ENCODE peak calls at places on chromosomes 16 and 17, in nine cellular contexts. One of them, this sample, is unnamed.

GRCh38 chr16:14485131-14485551 is 144.9 kb downstream of the PARN start:
- DNase-seq in psoas muscle: no peak
- DNase-seq in mammary epithelial cell: no peak
- DNase-seq in A549: no peak
- DNase-seq in prostate gland: no peak
- DNase-seq in endodermal cell: no peak
- DNase-seq in pancreas: no peak
- DNase-seq in bronchial epithelial cell: no peak
- DNase-seq in cardiac fibroblast: peak
- DNase-seq in this sample: no peak

GRCh38 chr17:68437979-68438877 is 19.1 kb downstream of the WIPI1 start:
- DNase-seq in psoas muscle: no peak
- DNase-seq in mammary epithelial cell: no peak
- DNase-seq in A549: no peak
- DNase-seq in prostate gland: no peak
- DNase-seq in endodermal cell: peak
- DNase-seq in pancreas: peak
- DNase-seq in bronchial epithelial cell: peak
- DNase-seq in cardiac fibroblast: peak
- DNase-seq in this sample: no peak

GRCh38 chr17:55177159-55177913 is 87.4 kb upstream of the HLF start:
- DNase-seq in psoas muscle: no peak
- DNase-seq in mammary epithelial cell: no peak
- DNase-seq in A549: no peak
- DNase-seq in prostate gland: no peak
- DNase-seq in endodermal cell: peak
- DNase-seq in pancreas: no peak
- DNase-seq in bronchial epithelial cell: peak
- DNase-seq in cardiac fibroblast: no peak
- DNase-seq in this sample: no peak

GRCh38 chr16:10683160-10683559 is 11.6 kb downstream of the TEKT5 start:
- DNase-seq in psoas muscle: no peak
- DNase-seq in mammary epithelial cell: no peak
- DNase-seq in A549: no peak
- DNase-seq in prostate gland: no peak
- DNase-seq in endodermal cell: peak
- DNase-seq in pancreas: no peak
- DNase-seq in bronchial epithelial cell: no peak
- DNase-seq in cardiac fibroblast: no peak
- DNase-seq in this sample: no peak

GRCh38 chr17:5540321-5540720 is 44.0 kb downstream of the NLRP1 start:
- DNase-seq in psoas muscle: no peak
- DNase-seq in mammary epithelial cell: no peak
- DNase-seq in A549: no peak
- DNase-seq in prostate gland: no peak
- DNase-seq in endodermal cell: no peak
- DNase-seq in pancreas: no peak
- DNase-seq in bronchial epithelial cell: no peak
- DNase-seq in cardiac fibroblast: no peak
- DNase-seq in this sample: no peak

GRCh38 chr17:28686296-28686695 is 24.3 kb downstream of the SUPT6H start:
- DNase-seq in psoas muscle: no peak
- DNase-seq in mammary epithelial cell: no peak
- DNase-seq in A549: no peak
- DNase-seq in prostate gland: no peak
- DNase-seq in endodermal cell: no peak
- DNase-seq in pancreas: peak
- DNase-seq in bronchial epithelial cell: no peak
- DNase-seq in cardiac fibroblast: no peak
- DNase-seq in this sample: no peak

GRCh38 chr16:50071075-50071671 is 5.4 kb downstream of the HEATR3 start:
- DNase-seq in psoas muscle: no peak
- DNase-seq in mammary epithelial cell: no peak
- DNase-seq in A549: no peak
- DNase-seq in prostate gland: no peak
- DNase-seq in endodermal cell: no peak
- DNase-seq in pancreas: no peak
- DNase-seq in bronchial epithelial cell: no peak
- DNase-seq in cardiac fibroblast: no peak
- DNase-seq in this sample: no peak

GRCh38 chr17:82370471-82371332 is 863 bp upstream of the UTS2R start:
- DNase-seq in psoas muscle: no peak
- DNase-seq in mammary epithelial cell: no peak
- DNase-seq in A549: no peak
- DNase-seq in prostate gland: no peak
- DNase-seq in endodermal cell: no peak
- DNase-seq in pancreas: no peak
- DNase-seq in bronchial epithelial cell: no peak
- DNase-seq in cardiac fibroblast: no peak
- DNase-seq in this sample: no peak

GRCh38 chr16:2745961-2746360 is 6.5 kb upstream of the SRRM2 start:
- DNase-seq in psoas muscle: no peak
- DNase-seq in mammary epithelial cell: no peak
- DNase-seq in A549: no peak
- DNase-seq in prostate gland: no peak
- DNase-seq in endodermal cell: no peak
- DNase-seq in pancreas: no peak
- DNase-seq in bronchial epithelial cell: no peak
- DNase-seq in cardiac fibroblast: no peak
- DNase-seq in this sample: no peak

GRCh38 chr16:20867585-20867984 is 32.6 kb downstream of the DCUN1D3 start:
- DNase-seq in psoas muscle: no peak
- DNase-seq in mammary epithelial cell: peak
- DNase-seq in A549: no peak
- DNase-seq in prostate gland: no peak
- DNase-seq in endodermal cell: no peak
- DNase-seq in pancreas: no peak
- DNase-seq in bronchial epithelial cell: peak
- DNase-seq in cardiac fibroblast: peak
- DNase-seq in this sample: no peak

GRCh38 chr17:66682293-66682692 is 152.6 kb upstream of the CACNG5 start:
- DNase-seq in psoas muscle: no peak
- DNase-seq in mammary epithelial cell: no peak
- DNase-seq in A549: no peak
- DNase-seq in prostate gland: no peak
- DNase-seq in endodermal cell: peak
- DNase-seq in pancreas: no peak
- DNase-seq in bronchial epithelial cell: no peak
- DNase-seq in cardiac fibroblast: no peak
- DNase-seq in this sample: no peak

GRCh38 chr16:75060708-75061107 is 55.9 kb downstream of the LDHD start:
- DNase-seq in psoas muscle: no peak
- DNase-seq in mammary epithelial cell: no peak
- DNase-seq in A549: no peak
- DNase-seq in prostate gland: no peak
- DNase-seq in endodermal cell: no peak
- DNase-seq in pancreas: no peak
- DNase-seq in bronchial epithelial cell: no peak
- DNase-seq in cardiac fibroblast: no peak
- DNase-seq in this sample: no peak

GRCh38 chr16:84175351-84176081 is 11.3 kb downstream of the TAF1C start:
- DNase-seq in psoas muscle: peak
- DNase-seq in mammary epithelial cell: peak
- DNase-seq in A549: peak
- DNase-seq in prostate gland: peak
- DNase-seq in endodermal cell: peak
- DNase-seq in pancreas: no peak
- DNase-seq in bronchial epithelial cell: peak
- DNase-seq in cardiac fibroblast: no peak
- DNase-seq in this sample: no peak

GRCh38 chr17:76734080-76734840 is 2.9 kb downstream of the SRSF2 start:
- DNase-seq in psoas muscle: no peak
- DNase-seq in mammary epithelial cell: no peak
- DNase-seq in A549: no peak
- DNase-seq in prostate gland: no peak
- DNase-seq in endodermal cell: no peak
- DNase-seq in pancreas: no peak
- DNase-seq in bronchial epithelial cell: peak
- DNase-seq in cardiac fibroblast: peak
- DNase-seq in this sample: no peak

GRCh38 chr17:48646183-48647102 is 20.3 kb upstream of the HOXB9 start:
- DNase-seq in psoas muscle: no peak
- DNase-seq in mammary epithelial cell: no peak
- DNase-seq in A549: peak
- DNase-seq in prostate gland: no peak
- DNase-seq in endodermal cell: peak
- DNase-seq in pancreas: no peak
- DNase-seq in bronchial epithelial cell: no peak
- DNase-seq in cardiac fibroblast: no peak
- DNase-seq in this sample: no peak

GRCh38 chr16:27154573-27155521 is 48.5 kb upstream of the KDM8 start:
- DNase-seq in psoas muscle: peak
- DNase-seq in mammary epithelial cell: peak
- DNase-seq in A549: peak
- DNase-seq in prostate gland: peak
- DNase-seq in endodermal cell: peak
- DNase-seq in pancreas: peak
- DNase-seq in bronchial epithelial cell: peak
- DNase-seq in cardiac fibroblast: peak
- DNase-seq in this sample: no peak

GRCh38 chr17:80968602-80969029 is 23.0 kb upstream of the CHMP6 start:
- DNase-seq in psoas muscle: peak
- DNase-seq in mammary epithelial cell: no peak
- DNase-seq in A549: no peak
- DNase-seq in prostate gland: no peak
- DNase-seq in endodermal cell: no peak
- DNase-seq in pancreas: no peak
- DNase-seq in bronchial epithelial cell: no peak
- DNase-seq in cardiac fibroblast: peak
- DNase-seq in this sample: no peak

GRCh38 chr17:35286120-35286781 is 43.4 kb downstream of the SLFN5 start:
- DNase-seq in psoas muscle: no peak
- DNase-seq in mammary epithelial cell: no peak
- DNase-seq in A549: no peak
- DNase-seq in prostate gland: no peak
- DNase-seq in endodermal cell: no peak
- DNase-seq in pancreas: no peak
- DNase-seq in bronchial epithelial cell: peak
- DNase-seq in cardiac fibroblast: peak
- DNase-seq in this sample: peak

GRCh38 chr16:71230122-71230845 is at the start of gene HYDIN:
- DNase-seq in psoas muscle: peak
- DNase-seq in mammary epithelial cell: peak
- DNase-seq in A549: peak
- DNase-seq in prostate gland: peak
- DNase-seq in endodermal cell: peak
- DNase-seq in pancreas: peak
- DNase-seq in bronchial epithelial cell: peak
- DNase-seq in cardiac fibroblast: peak
- DNase-seq in this sample: peak

GRCh38 chr17:8149419-8150193 is 2.6 kb downstream of the PER1 start:
- DNase-seq in psoas muscle: peak
- DNase-seq in mammary epithelial cell: no peak
- DNase-seq in A549: no peak
- DNase-seq in prostate gland: no peak
- DNase-seq in endodermal cell: no peak
- DNase-seq in pancreas: no peak
- DNase-seq in bronchial epithelial cell: no peak
- DNase-seq in cardiac fibroblast: no peak
- DNase-seq in this sample: no peak
- H3K4me3 ChIP-seq in psoas muscle: peak
- H3K4me3 ChIP-seq in mammary epithelial cell: no peak
- H3K4me3 ChIP-seq in A549: no peak
- H3K4me3 ChIP-seq in prostate gland: no peak
- H3K4me3 ChIP-seq in endodermal cell: no peak
- H3K4me3 ChIP-seq in pancreas: no peak
- H3K4me3 ChIP-seq in bronchial epithelial cell: no peak
- H3K4me3 ChIP-seq in cardiac fibroblast: no peak
- H3K4me3 ChIP-seq in this sample: no peak

DNA sequence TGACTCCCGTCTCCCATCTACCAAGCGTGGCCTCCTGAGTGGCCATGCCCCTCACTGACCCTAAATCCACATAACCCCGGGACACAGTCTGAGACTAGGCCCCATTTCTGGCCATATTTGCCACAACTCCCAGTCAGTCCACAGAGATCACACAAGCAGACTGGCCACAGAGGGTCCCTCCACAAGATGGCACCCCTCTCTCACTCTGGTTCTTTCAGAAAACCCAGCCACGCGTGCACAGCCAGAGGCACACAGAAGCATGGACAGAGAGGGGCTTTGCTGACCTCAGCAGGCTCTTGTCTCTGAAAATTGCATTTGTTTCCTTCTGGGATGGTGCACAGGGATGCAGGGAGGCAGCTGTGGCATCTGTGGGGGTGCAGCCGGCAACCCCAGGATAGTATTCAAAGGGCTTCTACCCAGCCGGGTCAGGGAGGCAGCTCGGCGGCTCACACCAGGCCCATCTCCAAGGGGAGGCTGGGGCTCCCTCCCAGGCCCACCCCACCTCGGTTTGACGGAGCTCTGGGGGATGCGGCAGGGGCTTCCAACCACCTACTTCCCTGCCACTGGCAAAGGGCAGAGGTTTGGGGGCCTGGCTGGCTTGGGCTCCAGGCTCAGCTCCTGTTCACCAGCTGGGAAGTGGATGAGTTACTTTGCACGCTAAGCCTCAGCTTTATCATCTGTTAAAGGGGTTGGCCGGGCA is 16.8 kb downstream of the DOC2B start:
- DNase-seq in psoas muscle: no peak
- DNase-seq in mammary epithelial cell: peak
- DNase-seq in A549: peak
- DNase-seq in prostate gland: no peak
- DNase-seq in endodermal cell: peak
- DNase-seq in pancreas: no peak
- DNase-seq in bronchial epithelial cell: peak
- DNase-seq in cardiac fibroblast: peak
- DNase-seq in this sample: no peak
- TF ChIP-seq CTCF in psoas muscle: peak
- TF ChIP-seq CTCF in mammary epithelial cell: no peak
- TF ChIP-seq CTCF in A549: peak
- TF ChIP-seq CTCF in prostate gland: peak
- TF ChIP-seq CTCF in endodermal cell: peak
- TF ChIP-seq CTCF in pancreas: no peak
- TF ChIP-seq CTCF in bronchial epithelial cell: peak
- TF ChIP-seq CTCF in cardiac fibroblast: peak
- TF ChIP-seq CTCF in this sample: peak

GRCh38 chr16:56658476-56658875 is 717 bp downstream of the MT1F start:
- DNase-seq in psoas muscle: no peak
- DNase-seq in mammary epithelial cell: no peak
- DNase-seq in A549: no peak
- DNase-seq in prostate gland: no peak
- DNase-seq in endodermal cell: peak
- DNase-seq in pancreas: no peak
- DNase-seq in bronchial epithelial cell: no peak
- DNase-seq in cardiac fibroblast: no peak
- DNase-seq in this sample: no peak
- H3K4me3 ChIP-seq in psoas muscle: peak
- H3K4me3 ChIP-seq in mammary epithelial cell: peak
- H3K4me3 ChIP-seq in A549: peak
- H3K4me3 ChIP-seq in prostate gland: peak
- H3K4me3 ChIP-seq in endodermal cell: peak
- H3K4me3 ChIP-seq in pancreas: peak
- H3K4me3 ChIP-seq in bronchial epithelial cell: no peak
- H3K4me3 ChIP-seq in cardiac fibroblast: no peak
- H3K4me3 ChIP-seq in this sample: no peak

GRCh38 chr17:1716076-1716911 is 6.1 kb upstream of the TLCD2 start:
- DNase-seq in psoas muscle: peak
- DNase-seq in mammary epithelial cell: peak
- DNase-seq in A549: peak
- DNase-seq in prostate gland: peak
- DNase-seq in endodermal cell: peak
- DNase-seq in pancreas: peak
- DNase-seq in bronchial epithelial cell: peak
- DNase-seq in cardiac fibroblast: peak
- DNase-seq in this sample: peak
- TF ChIP-seq CTCF in psoas muscle: no peak
- TF ChIP-seq CTCF in mammary epithelial cell: no peak
- TF ChIP-seq CTCF in A549: peak
- TF ChIP-seq CTCF in prostate gland: no peak
- TF ChIP-seq CTCF in endodermal cell: no peak
- TF ChIP-seq CTCF in pancreas: no peak
- TF ChIP-seq CTCF in bronchial epithelial cell: peak
- TF ChIP-seq CTCF in cardiac fibroblast: peak
- TF ChIP-seq CTCF in this sample: peak

This sample was measured in LNCaP clone FGC.